ENCODE peak calls at places on chromosomes 4 and X, in eight cellular contexts. V is transverse colon, X is COR-L47, Z is AG08396, G is progenitor cell of endocrine pancreas, I is mesendoderm, W is GM19239, R is GM23248. S is an unnamed sample.

GRCh38 chr4:66927937-66928336 is 617.4 kb downstream of the CENPC start:
- DNase-seq in W (no peak), Z (no peak), R (no peak), G (no peak), V (no peak), I (no peak), X (peak; percentile 94), S (no peak)

GRCh38 chrX:71253253-71254091 is 468 bp downstream of the ZMYM3 start:
- DNase-seq in Z (peak; percentile 57), G (peak; percentile 28), R (peak; percentile 54), W (no peak), V (peak; percentile 46), I (peak; percentile 60), X (peak; percentile 45), S (no peak)

GRCh38 chr4:109233585-109233984 is 68.9 kb downstream of the COL25A1 start:
- DNase-seq in R (peak; percentile 4), G (no peak), Z (no peak), X (no peak), I (no peak), V (no peak), W (no peak), S (no peak)

GRCh38 chr4:106355193-106355592 is 13.4 kb downstream of the GIMD1 start:
- DNase-seq in Z (no peak), G (no peak), R (no peak), W (no peak), X (no peak), V (no peak), I (peak; percentile 6), S (no peak)

GRCh38 chrX:129726307-129727111 is 12.3 kb upstream of the XPNPEP2 start:
- DNase-seq in I (peak; percentile 76), V (peak; percentile 62), W (no peak), G (peak; percentile 36), R (peak; percentile 73), X (peak; percentile 31), Z (peak; percentile 68), S (peak; percentile 81)

GRCh38 chr4:188714907-188715306 is 575.7 kb downstream of the TRIML1 start:
- DNase-seq in I (no peak), Z (peak; percentile 7), W (no peak), V (no peak), R (peak; percentile 64), X (no peak), G (no peak), S (no peak)

GRCh38 chr4:177348348-177348747 is 38.7 kb downstream of the NEIL3 start:
- DNase-seq in V (no peak), Z (no peak), W (no peak), X (no peak), R (no peak), I (no peak), G (no peak), S (no peak)

GRCh38 chrX:153948847-153949819 is 4.7 kb upstream of the RENBP start:
- DNase-seq in I (no peak), W (no peak), V (no peak), G (no peak), Z (no peak), R (no peak), X (no peak), S (no peak)

GRCh38 chr4:121256346-121256745 is 92.2 kb upstream of the TNIP3 start:
- DNase-seq in X (no peak), V (no peak), G (no peak), I (no peak), Z (peak; percentile 67), W (peak; percentile 27), R (peak; percentile 95), S (no peak)

GRCh38 chrX:124211312-124211942 is 121.0 kb upstream of the TEX13D start:
- DNase-seq in V (no peak), R (peak; percentile 48), I (peak; percentile 62), X (no peak), W (no peak), Z (peak; percentile 11), G (no peak), S (no peak)

GRCh38 chr4:184280591-184281071 is 63.0 kb upstream of the ENPP6 start:
- DNase-seq in Z (no peak), V (peak; percentile 19), I (no peak), G (no peak), W (no peak), X (no peak), R (no peak), S (no peak)

GRCh38 chr4:6549445-6549844 is 25.5 kb upstream of the MAN2B2 start:
- DNase-seq in R (no peak), I (peak; percentile 51), W (no peak), Z (no peak), X (no peak), G (no peak), V (no peak), S (no peak)

GRCh38 chr4:159757471-159757870 is 654.6 kb downstream of the RAPGEF2 start:
- DNase-seq in Z (no peak), V (no peak), R (no peak), I (no peak), W (no peak), G (no peak), X (no peak), S (no peak)

GRCh38 chr4:72505314-72505744 is 63.7 kb downstream of the ADAMTS3 start:
- DNase-seq in W (peak; percentile 2), R (peak; percentile 70), V (no peak), G (no peak), X (peak; percentile 43), Z (peak; percentile 52), I (peak; percentile 86), S (no peak)

GRCh38 chr4:139913995-139914394 is 240.0 kb downstream of the MAML3 start:
- DNase-seq in R (peak; percentile 69), V (no peak), G (no peak), Z (peak; percentile 9), I (no peak), X (no peak), W (no peak), S (no peak)

GRCh38 chr4:155005395-155006087 is 202.9 kb upstream of the NPY2R start:
- DNase-seq in I (no peak), V (no peak), W (no peak), X (no peak), Z (no peak), R (peak; percentile 54), G (no peak), S (no peak)